ENCODE peak calls at places on chromosomes 7 and 10, in four cellular contexts. N, F, C and R are unnamed samples.
A peak's percentile ranks its signal among the peaks of the same experiment; 100 is the strongest.

GRCh38 chr7:151012031-151012692 is 12.1 kb downstream of the ATG9B start:
- DNase-seq in N (no peak), F (no peak), C (no peak), R (no peak)

GRCh38 chr10:28811639-28812349 is 134.5 kb downstream of the BAMBI start:
- DNase-seq in N (no peak), F (no peak), C (no peak), R (no peak)

GRCh38 chr10:30374353-30374752 is 25.3 kb upstream of the MTPAP start:
- DNase-seq in N (no peak), F (no peak), C (no peak), R (no peak)

GRCh38 chr10:24456319-24456718 is 247.4 kb downstream of the KIAA1217 start:
- DNase-seq in N (no peak), F (no peak), C (peak; percentile 64), R (peak; percentile 82)

GRCh38 chr7:4383584-4383983 is 298.5 kb upstream of the FOXK1 start:
- DNase-seq in N (no peak), F (no peak), C (no peak), R (no peak)

GRCh38 chr7:44637788-44638594 is 31.6 kb downstream of the OGDH start:
- DNase-seq in N (no peak), F (peak; percentile 71), C (peak; percentile 82), R (peak; percentile 95)

GRCh38 chr10:132105302-132105995 is 39.7 kb downstream of the JAKMIP3 start:
- DNase-seq in N (no peak), F (no peak), C (no peak), R (no peak)

GRCh38 chr7:12257582-12257981 is 46.5 kb downstream of the TMEM106B start:
- DNase-seq in N (no peak), F (peak; percentile 63), C (no peak), R (peak; percentile 56)

GRCh38 chr7:117110480-117111315 is 157.4 kb downstream of the ST7 start:
- DNase-seq in N (no peak), F (peak; percentile 67), C (no peak), R (no peak)

GRCh38 chr10:125520968-125521367 is 162.0 kb downstream of the TEX36 start:
- DNase-seq in N (no peak), F (no peak), C (no peak), R (no peak)

GRCh38 chr7:134547738-134548054 is 1.2 kb upstream of the AKR1B15 start:
- DNase-seq in N (peak; percentile 62), F (peak; percentile 68), C (peak; percentile 77), R (peak; percentile 76)

GRCh38 chr10:85548038-85548437 is 818.6 kb downstream of the GRID1 start:
- DNase-seq in N (peak; percentile 32), F (peak; percentile 6), C (peak; percentile 84), R (peak; percentile 2)
- TF ChIP-seq CTCF in N (peak; percentile 59), F (peak; percentile 9), C (peak; percentile 51), R (no peak)

GRCh38 chr7:120089968-120090367 is 183.0 kb upstream of the KCND2 start:
- DNase-seq in N (no peak), F (no peak), C (peak; percentile 1), R (peak; percentile 66)
- TF ChIP-seq CTCF in N (no peak), F (no peak), C (no peak), R (peak; percentile 36)

GRCh38 chr10:74034301-74034700 is 36.4 kb downstream of the VCL start:
- DNase-seq in N (no peak), F (no peak), C (no peak), R (no peak)
- TF ChIP-seq CTCF in N (no peak), F (no peak), C (no peak), R (no peak)

DNA sequence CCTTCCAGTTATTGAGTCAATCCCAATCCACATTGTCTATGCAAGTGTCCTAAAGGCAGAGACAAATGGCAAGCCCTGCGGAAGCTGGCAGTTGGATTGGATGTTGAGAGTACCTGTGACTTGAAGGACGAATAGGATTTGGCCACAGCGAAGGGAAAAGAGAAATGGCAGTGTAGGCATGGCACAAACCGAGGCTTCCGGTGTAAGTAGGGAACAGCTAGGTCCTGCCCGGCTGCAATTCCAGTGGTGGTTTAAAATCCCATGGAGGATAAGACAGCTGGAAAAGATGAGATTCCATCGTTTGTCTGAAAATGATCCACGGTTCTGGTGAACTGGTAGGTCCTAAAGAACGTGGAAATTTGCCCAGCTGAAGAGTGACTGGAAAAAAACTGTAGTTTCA is 296.2 kb downstream of the TCERG1L start:
- DNase-seq in N (no peak), F (no peak), C (no peak), R (no peak)
- TF ChIP-seq CTCF in N (no peak), F (no peak), C (no peak), R (no peak)

DNA sequence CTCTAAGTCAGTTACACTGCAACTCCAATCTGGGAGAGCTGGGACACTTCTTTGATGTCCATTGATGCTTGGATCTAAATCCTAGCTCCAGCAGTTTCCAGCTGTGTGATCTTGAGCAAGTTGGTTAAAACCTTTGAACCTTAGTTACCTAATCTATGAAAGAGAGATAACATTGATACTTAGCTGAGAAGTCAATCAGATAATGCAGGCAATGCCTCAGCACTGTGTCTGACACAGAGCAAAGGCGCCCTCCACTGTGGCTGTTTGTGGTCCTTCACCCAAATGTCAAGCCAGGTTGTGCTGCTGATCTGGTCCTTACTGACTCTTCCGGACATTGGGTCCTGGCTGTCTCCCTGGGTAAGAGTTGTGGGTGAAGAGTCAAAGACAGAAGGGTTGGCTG is 20.2 kb downstream of the DNTT start:
- DNase-seq in N (no peak), F (no peak), C (no peak), R (no peak)
- TF ChIP-seq CTCF in N (no peak), F (no peak), C (no peak), R (no peak)

DNA sequence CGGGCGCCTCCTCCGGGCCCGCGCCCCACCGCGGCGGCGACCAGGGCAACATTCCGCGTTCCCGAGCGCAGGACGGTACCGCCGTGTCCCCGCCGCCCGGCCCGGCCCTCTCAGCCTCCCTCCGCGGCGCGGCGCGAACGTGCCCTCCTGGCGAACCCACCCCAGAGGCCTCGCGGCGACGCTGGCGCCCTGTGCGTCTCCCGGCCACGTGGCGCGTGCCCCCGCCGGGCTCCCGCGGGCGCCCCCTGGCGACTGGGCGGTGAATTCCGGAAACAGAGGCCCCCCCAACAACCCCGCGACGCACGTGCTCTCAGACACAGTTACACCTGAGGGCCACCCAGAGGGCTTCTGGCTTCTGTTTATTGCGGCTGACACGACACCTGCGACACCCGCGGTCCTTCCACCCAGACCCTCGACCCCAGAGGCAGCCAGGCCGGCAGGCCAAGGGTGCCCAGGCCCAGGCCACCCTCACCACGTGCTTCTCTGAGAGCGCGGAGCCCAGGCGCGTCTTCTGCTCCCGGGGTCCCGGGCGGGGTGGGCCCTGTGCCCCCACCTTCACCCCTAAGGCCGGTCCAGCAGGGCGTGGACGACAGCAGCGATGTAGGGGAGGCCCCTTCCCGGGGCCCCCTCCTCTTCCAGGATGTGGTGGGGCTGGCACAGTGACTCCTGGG is at the start of gene SAP25:
- DNase-seq in N (no peak), F (no peak), C (no peak), R (no peak)
- TF ChIP-seq CTCF in N (no peak), F (no peak), C (peak; percentile 72), R (no peak)

GRCh38 chr7:155765458-155765857 is 46.8 kb downstream of the SHH start:
- DNase-seq in N (no peak), F (no peak), C (no peak), R (no peak)

GRCh38 chr7:155766386-155766785 is 45.9 kb downstream of the SHH start:
- DNase-seq in N (no peak), F (no peak), C (no peak), R (no peak)

GRCh38 chr7:155770186-155770585 is 42.1 kb downstream of the SHH start:
- DNase-seq in N (no peak), F (no peak), C (no peak), R (no peak)

GRCh38 chr7:155769701-155770100 is 42.6 kb downstream of the SHH start:
- DNase-seq in N (no peak), F (no peak), C (no peak), R (no peak)

GRCh38 chr7:155767562-155768437 is 44.5 kb downstream of the SHH start:
- DNase-seq in N (no peak), F (no peak), C (no peak), R (no peak)
- TF ChIP-seq CTCF in N (no peak), F (no peak), C (no peak), R (no peak)

DNA sequence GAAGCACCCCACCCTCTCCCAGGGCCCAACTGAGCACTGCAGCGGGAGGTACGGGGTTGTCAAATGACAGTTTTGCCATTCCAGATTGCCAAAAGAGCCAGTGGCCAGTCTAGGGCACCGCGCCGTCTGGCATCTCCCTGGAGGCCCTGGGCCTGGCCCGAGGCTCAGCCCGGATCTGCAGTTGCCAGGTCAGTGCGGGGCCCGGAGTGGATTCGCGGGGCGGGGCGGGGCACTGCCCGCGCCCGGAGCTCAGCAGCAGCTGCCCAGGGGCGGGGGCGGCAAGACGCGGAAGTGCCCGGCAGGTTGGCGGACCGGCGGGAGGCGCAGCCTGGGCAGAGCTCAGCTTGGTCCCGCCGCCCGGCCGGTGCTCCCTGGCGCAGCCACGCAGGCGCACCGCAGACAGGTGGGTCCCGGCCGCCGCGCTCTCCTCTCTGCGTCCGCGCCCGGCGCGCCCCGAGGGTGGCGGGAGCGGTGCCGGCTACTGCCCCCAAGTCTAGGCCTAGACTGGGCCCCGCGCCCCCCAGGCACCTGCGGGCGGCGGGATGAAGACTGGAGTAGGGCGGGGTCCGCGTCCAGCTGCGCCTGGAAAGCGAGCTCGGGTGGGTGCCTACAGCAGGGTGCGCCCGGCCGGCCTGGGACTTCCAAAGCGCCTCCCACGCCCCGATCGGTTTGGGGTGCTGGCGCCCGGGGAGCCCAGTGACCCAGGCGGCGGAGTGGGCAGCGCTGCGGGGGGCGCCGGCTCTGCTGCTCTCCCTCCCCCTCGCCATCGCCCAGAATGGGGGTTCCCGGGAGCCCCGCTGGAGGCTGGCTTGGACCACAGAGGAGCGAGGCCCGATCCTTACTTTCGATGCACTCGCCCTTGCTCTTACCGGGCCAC is at the start of gene IRF5:
- DNase-seq in N (peak; percentile 49), F (peak; percentile 68), C (peak; percentile 22), R (no peak)
- TF ChIP-seq CTCF in N (no peak), F (no peak), C (no peak), R (no peak)

DNA sequence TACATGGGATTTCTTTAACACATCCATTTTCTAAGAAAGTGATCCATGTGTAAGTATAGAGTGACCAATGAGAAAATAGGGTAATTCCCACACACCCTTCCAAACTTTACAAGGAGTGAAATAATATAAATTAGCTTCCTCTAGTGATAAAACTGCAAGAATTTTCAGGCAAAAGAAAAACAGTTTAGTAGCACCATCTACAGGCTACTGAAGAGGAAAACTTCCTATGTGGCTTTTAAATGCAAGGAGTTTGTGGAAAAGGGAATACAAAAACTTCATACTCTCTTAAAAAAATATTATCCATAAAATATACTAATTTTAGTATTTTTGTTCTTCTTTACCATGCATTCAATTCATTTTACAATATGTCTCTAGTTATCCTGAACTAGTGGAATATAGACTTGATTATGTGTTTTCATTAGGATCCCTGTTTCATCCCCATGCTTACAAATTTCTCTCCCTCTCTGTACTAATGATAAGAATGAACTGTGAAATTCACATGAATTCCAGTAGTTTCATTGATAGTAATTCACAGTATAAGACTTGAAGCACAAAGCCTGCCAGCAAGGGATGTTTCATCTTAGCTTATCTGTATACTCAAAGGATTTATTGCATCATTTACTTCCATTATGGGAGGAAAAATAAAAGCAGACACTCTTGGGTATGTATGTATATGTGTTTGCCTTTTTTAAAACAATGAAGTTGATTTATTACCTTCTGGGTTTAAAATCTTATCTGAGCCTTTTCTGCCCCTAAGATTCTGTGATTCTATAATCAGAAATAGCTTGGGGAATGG is 442.9 kb downstream of the AUTS2 start:
- DNase-seq in N (no peak), F (no peak), C (no peak), R (peak; percentile 54)
- TF ChIP-seq CTCF in N (peak; percentile 49), F (no peak), C (peak; percentile 12), R (peak; percentile 41)

GRCh38 chr10:84715911-84716310 is 387.5 kb downstream of the CCSER2 start:
- DNase-seq in N (no peak), F (peak; percentile 25), C (peak; percentile 13), R (no peak)
- TF ChIP-seq CTCF in N (peak; percentile 23), F (peak; percentile 71), C (no peak), R (no peak)